ENCODE peak calls at places on chromosomes 4 and X, in seven cellular contexts. J is RWPE1; N is lower leg skin; Q is activated CD4-positive, alpha-beta T cell treated with anti-CD3 and anti-CD28 coated beads, Interleukin-2, amount 50 U/mL, for 1 hour; I is kidney epithelial cell; G is HFF-Myc; H is ELR. D is an unnamed sample.
A peak's percentile ranks its signal among the peaks of the same experiment; 100 is the strongest.

GRCh38 chrX:96774116-96774515 is 89.5 kb downstream of the DIAPH2 start:
- DNase-seq in J (no peak), I (no peak), H (no peak), Q (no peak), G (no peak), N (no peak), D (no peak)

GRCh38 chrX:32293962-32294708 is 917.2 kb downstream of the DMD start:
- DNase-seq in I (no peak), H (no peak), Q (no peak), N (no peak), J (no peak), G (no peak), D (no peak)

GRCh38 chr4:145217339-145217738 is 37.0 kb upstream of the OTUD4 start:
- DNase-seq in G (no peak), H (no peak), I (no peak), J (no peak), Q (no peak), N (no peak), D (no peak)

GRCh38 chrX:45517090-45517973 is 316.7 kb upstream of the DIPK2B start:
- DNase-seq in G (no peak), J (peak; percentile 27), N (no peak), I (no peak), Q (no peak), H (peak; percentile 75), D (no peak)

GRCh38 chr4:7808752-7809151 is 130.9 kb downstream of the AFAP1 start:
- DNase-seq in J (peak; percentile 16), N (no peak), Q (no peak), G (no peak), H (peak; percentile 88), I (no peak), D (peak; percentile 77)

GRCh38 chr4:133151681-133152329 is 2.7 kb downstream of the PCDH10 start:
- DNase-seq in Q (no peak), J (no peak), H (peak; percentile 56), N (peak; percentile 77), G (no peak), I (no peak), D (no peak)

GRCh38 chr4:89157488-89158024 is 46.2 kb downstream of the TIGD2 start:
- DNase-seq in H (peak; percentile 18), Q (no peak), G (no peak), N (no peak), I (no peak), J (no peak), D (no peak)

GRCh38 chr4:89056292-89056952 is 563 bp downstream of the FAM13A start:
- DNase-seq in J (no peak), Q (no peak), H (no peak), G (no peak), N (no peak), I (no peak), D (no peak)

GRCh38 chr4:101282076-101282844 is 65.1 kb downstream of the PPP3CA start:
- DNase-seq in G (no peak), N (no peak), J (no peak), Q (no peak), I (no peak), H (no peak), D (no peak)

GRCh38 chrX:16671005-16671404 is 21.0 kb downstream of the S100G start:
- DNase-seq in J (peak; percentile 21), G (no peak), N (no peak), H (peak; percentile 58), Q (peak; percentile 14), I (peak; percentile 12), D (peak; percentile 29)

GRCh38 chr4:7904942-7905341 is 34.7 kb downstream of the AFAP1 start:
- DNase-seq in J (no peak), H (peak; percentile 83), I (no peak), Q (no peak), N (no peak), G (peak; percentile 78), D (no peak)

GRCh38 chrX:46444011-46444410 is 101.2 kb downstream of the ZNF674 start:
- DNase-seq in Q (no peak), J (peak; percentile 28), I (peak; percentile 87), H (peak; percentile 88), G (peak; percentile 75), N (no peak), D (peak; percentile 50)

GRCh38 chrX:107562482-107562881 is 65.8 kb upstream of the PRPS1 start:
- DNase-seq in Q (no peak), N (peak; percentile 29), I (peak; percentile 70), J (peak; percentile 18), H (peak; percentile 76), G (no peak), D (no peak)

GRCh38 chr4:77078401-77078800 is 2.6 kb upstream of the CCNI start:
- DNase-seq in Q (no peak), N (no peak), H (no peak), J (no peak), I (no peak), G (no peak), D (no peak)

D was measured in pulmonary artery endothelial cell.